ENCODE peak calls at places on chromosomes 5 and 9, in five cellular contexts. A is NCI-H1092, K is GM23338, H is dermis microvascular lymphatic vessel endothelial cell, U is progenitor cell of endocrine pancreas. W is an unnamed sample.

GRCh38 chr9:131302244-131303075 is 12.9 kb downstream of the PLPP7 start:
- DNase-seq in A (peak), K (no peak), H (no peak), U (no peak), W (no peak)

GRCh38 chr9:72952394-72952720 is 496 bp downstream of the ALDH1A1 start:
- DNase-seq in A (no peak), K (no peak), H (no peak), U (no peak), W (no peak)

GRCh38 chr5:151079838-151080619 is 805 bp downstream of the TNIP1 start:
- DNase-seq in A (no peak), K (no peak), H (no peak), U (no peak), W (no peak)

GRCh38 chr5:123802298-123802951 is 290.4 kb downstream of the CSNK1G3 start:
- DNase-seq in A (no peak), K (peak), H (no peak), U (no peak), W (no peak)

GRCh38 chr9:84997472-84997871 is 327.9 kb downstream of the NTRK2 start:
- DNase-seq in A (no peak), K (peak), H (no peak), U (no peak), W (no peak)

GRCh38 chr5:32420506-32420905 is 24.0 kb downstream of the ZFR start:
- DNase-seq in A (no peak), K (no peak), H (no peak), U (no peak), W (no peak)

GRCh38 chr5:168286386-168286785 is 5.1 kb upstream of the WWC1 start:
- DNase-seq in A (no peak), K (peak), H (no peak), U (no peak), W (no peak)

GRCh38 chr9:83708515-83709158 is 879 bp upstream of the UBQLN1 start:
- DNase-seq in A (peak), K (peak), H (peak), U (peak), W (no peak)

GRCh38 chr9:122562134-122562760 is 9.3 kb downstream of the OR1N2 start:
- DNase-seq in A (no peak), K (peak), H (no peak), U (no peak), W (no peak)

GRCh38 chr9:131516930-131517329 is 14.1 kb downstream of the UCK1 start:
- DNase-seq in A (no peak), K (no peak), H (no peak), U (no peak), W (no peak)

GRCh38 chr5:93360436-93361100 is 220.5 kb downstream of the NR2F1-AS1 start:
- DNase-seq in A (no peak), K (no peak), H (no peak), U (no peak), W (no peak)

GRCh38 chr9:104572612-104573011 is 3.6 kb downstream of the OR13C8 start:
- DNase-seq in A (no peak), K (no peak), H (no peak), U (no peak), W (no peak)

GRCh38 chr5:1555011-1555807 is 31.4 kb upstream of the LPCAT1 start:
- DNase-seq in A (peak), K (no peak), H (no peak), U (no peak), W (no peak)

GRCh38 chr5:436641-436975 is 6.4 kb upstream of the EXOC3 start:
- DNase-seq in A (no peak), K (no peak), H (no peak), U (no peak), W (no peak)

GRCh38 chr5:175728316-175728715 is 70.4 kb downstream of the HRH2 start:
- DNase-seq in A (no peak), K (no peak), H (no peak), U (no peak), W (no peak)

GRCh38 chr9:114179516-114179915 is 24.2 kb downstream of the COL27A1 start:
- DNase-seq in A (no peak), K (no peak), H (no peak), U (no peak), W (no peak)

GRCh38 chr9:78363221-78363620 is 66.3 kb downstream of the PSAT1 start:
- DNase-seq in A (no peak), K (no peak), H (no peak), U (no peak), W (no peak)

GRCh38 chr5:146644811-146645210 is 128.8 kb upstream of the GPR151 start:
- DNase-seq in A (peak), K (no peak), H (no peak), U (no peak), W (no peak)

GRCh38 chr5:115888027-115888426 is 46.3 kb downstream of the AP3S1 start:
- DNase-seq in A (no peak), K (peak), H (peak), U (no peak), W (no peak)

W was measured in NCI-H2227 treated with DMSO at 0.1 percent for 48 hours.